ENCODE peak calls at places on chromosomes 1 and 21, in seven cellular contexts. U is psoas muscle; M is neural progenitor cell; H is uterus; N is CD8-positive, alpha-beta T cell; L is transverse colon; Q is upper lobe of right lung. E is an unnamed sample.

GRCh38 chr1:97758589-97759057 is 162.2 kb downstream of the DPYD start:
- DNase-seq in U (no peak), M (no peak), H (no peak), N (no peak), L (no peak), Q (no peak), E (no peak)

GRCh38 chr1:157829711-157830110 is 9.8 kb upstream of the FCRL1 start:
- DNase-seq in U (no peak), M (no peak), H (no peak), N (no peak), L (no peak), Q (no peak), E (no peak)

GRCh38 chr1:60281360-60281932 is 207.9 kb upstream of the C1orf87 start:
- DNase-seq in U (peak; percentile 35), M (peak; percentile 86), H (peak; percentile 17), N (no peak), L (peak; percentile 55), Q (no peak), E (peak; percentile 56)

GRCh38 chr1:193156826-193157142 is 29.6 kb downstream of the B3GALT2 start:
- DNase-seq in U (no peak), M (no peak), H (no peak), N (no peak), L (no peak), Q (no peak), E (no peak)

GRCh38 chr21:44436958-44437357 is 18.4 kb upstream of the LRRC3 start:
- DNase-seq in U (no peak), M (no peak), H (no peak), N (no peak), L (no peak), Q (peak; percentile 53), E (no peak)

GRCh38 chr1:938088-938683 is 14.5 kb downstream of the SAMD11 start:
- DNase-seq in U (no peak), M (no peak), H (peak; percentile 64), N (no peak), L (peak; percentile 57), Q (no peak), E (no peak)

GRCh38 chr1:11030865-11031264 is 16.2 kb downstream of the MASP2 start:
- DNase-seq in U (no peak), M (no peak), H (no peak), N (no peak), L (no peak), Q (no peak), E (no peak)

GRCh38 chr1:89566761-89567174 is 42.1 kb downstream of the LRRC8B start:
- DNase-seq in U (peak; percentile 34), M (peak; percentile 68), H (no peak), N (no peak), L (peak; percentile 14), Q (peak; percentile 68), E (peak; percentile 49)

GRCh38 chr1:115281143-115281542 is 56.9 kb downstream of the NGF start:
- DNase-seq in U (no peak), M (no peak), H (no peak), N (no peak), L (no peak), Q (no peak), E (no peak)

GRCh38 chr1:8712413-8713229 is 104.8 kb downstream of the RERE start:
- DNase-seq in U (no peak), M (peak; percentile 42), H (no peak), N (no peak), L (no peak), Q (no peak), E (no peak)

DNA sequence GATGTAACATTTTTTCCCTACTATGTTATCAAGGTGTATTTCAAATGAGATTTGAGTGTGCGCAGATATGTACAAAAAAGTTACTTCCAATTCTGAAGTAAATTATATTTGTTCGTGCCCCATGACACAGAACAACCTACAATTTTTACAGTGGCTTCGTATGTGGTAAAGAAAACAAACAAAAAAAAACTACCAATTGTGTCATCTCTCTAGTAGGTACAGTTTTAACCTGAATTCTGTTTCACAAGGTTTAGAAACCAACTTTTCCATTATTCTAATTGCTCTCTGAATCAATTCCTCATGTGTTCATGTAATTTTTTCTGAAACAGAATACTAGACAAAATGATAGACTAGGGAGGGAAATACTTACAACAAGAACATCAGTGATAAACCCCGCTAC is 7.4 kb downstream of the SCAF4 start:
- DNase-seq in U (no peak), M (no peak), H (no peak), N (no peak), L (no peak), Q (no peak), E (no peak)
- H3K4me1 ChIP-seq in U (peaks cover 31% of the 10 kb centered on the region), M (peaks cover 15% of the 10 kb centered on the region), H (no peaks in the 10 kb centered on the region), N (peaks cover 68% of the 10 kb centered on the region), L (peaks cover 33% of the 10 kb centered on the region), Q (peaks cover 15% of the 10 kb centered on the region), E (peaks cover 56% of the 10 kb centered on the region)

GRCh38 chr1:223833948-223834347 is 11.8 kb downstream of the TP53BP2 start:
- DNase-seq in U (no peak), M (no peak), H (no peak), N (no peak), L (no peak), Q (no peak), E (no peak)
- H3K27ac ChIP-seq in U (peak overlapping the region; percentile 77), M (no peak overlapping the region), H (peak overlapping the region; percentile 41), N (no peak overlapping the region), L (no peak overlapping the region), Q (no peak overlapping the region), E (no peak overlapping the region)

DNA sequence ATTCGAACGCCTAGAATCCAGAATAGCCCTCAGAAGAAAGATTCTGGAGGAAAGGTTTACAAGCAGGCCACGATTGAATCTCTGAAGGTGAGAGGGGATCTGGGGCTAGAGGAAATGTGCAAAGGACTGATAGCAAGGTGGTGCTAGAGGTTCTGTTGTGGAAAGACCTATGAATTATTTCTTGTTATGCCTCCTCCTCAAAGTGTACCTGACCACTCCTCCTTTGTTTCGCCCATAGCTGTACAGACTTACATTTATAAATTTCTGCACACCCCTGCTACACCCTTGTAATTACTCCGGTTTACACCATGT is 986 bp downstream of the TCEANC2 start:
- DNase-seq in U (no peak), M (no peak), H (no peak), N (no peak), L (no peak), Q (no peak), E (no peak)
- TF ChIP-seq CTCF in U (no peak), M (no peak), H (no peak), N (no peak), L (no peak), Q (no peak), E (no peak)

DNA sequence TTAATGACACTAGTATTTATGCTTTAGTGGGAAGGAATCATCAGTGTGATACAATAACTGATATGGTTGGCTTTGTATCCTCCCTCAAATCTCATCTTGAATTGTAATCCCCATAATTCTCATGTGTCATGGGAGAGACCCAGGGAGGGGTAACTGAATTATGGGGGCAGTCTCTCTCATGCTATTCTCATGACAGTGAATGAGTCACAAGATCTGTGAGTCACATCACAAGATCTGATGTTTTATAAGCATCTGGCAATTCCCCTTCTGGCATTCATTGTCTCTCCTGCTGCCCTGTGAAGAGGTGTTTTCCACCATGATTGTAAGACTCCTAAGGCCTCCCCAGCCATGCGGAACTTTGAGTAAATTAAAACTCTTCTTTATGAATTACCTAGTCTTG is 1760.3 kb downstream of the NCAM2 start:
- DNase-seq in U (no peak), M (no peak), H (no peak), N (no peak), L (no peak), Q (no peak), E (no peak)
- H3K4me1 ChIP-seq in U (no peaks in the 10 kb centered on the region), M (no peaks in the 10 kb centered on the region), H (no peaks in the 10 kb centered on the region), N (no peaks in the 10 kb centered on the region), L (no peaks in the 10 kb centered on the region), Q (no peaks in the 10 kb centered on the region), E (no peaks in the 10 kb centered on the region)

GRCh38 chr1:30185313-30185712 is 538.1 kb downstream of the MATN1 start:
- DNase-seq in U (no peak), M (no peak), H (no peak), N (no peak), L (no peak), Q (no peak), E (no peak)

GRCh38 chr1:30184393-30185141 is 538.8 kb downstream of the MATN1 start:
- DNase-seq in U (no peak), M (no peak), H (no peak), N (no peak), L (no peak), Q (no peak), E (no peak)

GRCh38 chr1:30186586-30186985 is 536.8 kb downstream of the MATN1 start:
- DNase-seq in U (no peak), M (no peak), H (no peak), N (no peak), L (no peak), Q (no peak), E (no peak)

GRCh38 chr1:30187413-30188023 is 535.9 kb downstream of the MATN1 start:
- DNase-seq in U (no peak), M (no peak), H (no peak), N (no peak), L (no peak), Q (no peak), E (no peak)

DNA sequence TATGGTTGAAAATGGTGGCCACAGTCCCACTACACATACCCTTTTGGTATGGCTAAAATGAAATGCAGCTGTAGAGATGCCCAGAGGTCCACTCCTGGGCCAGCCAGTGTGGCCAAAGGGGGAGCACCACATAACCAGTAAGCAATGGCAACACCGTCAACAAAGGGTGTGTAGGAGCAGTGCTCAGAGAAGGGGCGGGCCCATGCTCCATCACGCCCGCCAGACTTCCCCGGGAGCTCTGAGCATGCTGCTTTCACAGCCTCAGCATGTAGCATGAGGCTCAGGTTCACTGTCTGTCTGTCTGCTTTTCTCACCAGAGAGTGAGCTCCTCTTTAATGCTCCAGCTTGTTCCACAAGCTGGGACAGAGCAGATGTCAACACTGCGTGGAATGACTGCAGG is 537.6 kb downstream of the MATN1 start:
- DNase-seq in U (no peak), M (no peak), H (no peak), N (no peak), L (no peak), Q (no peak), E (no peak)
- H3K27ac ChIP-seq in U (no peak overlapping the region), M (no peak overlapping the region), H (no peak overlapping the region), N (no peak overlapping the region), L (no peak overlapping the region), Q (no peak overlapping the region), E (no peak overlapping the region)